ENCODE peak calls at places on chromosomes 6 and 20, in eight cellular contexts. V is activated CD4-positive, alpha-beta T cell treated with anti-CD3 and anti-CD28 coated beads, Interleukin-2, amount 50 U/mL, for 24 hours; M is hepatic stellate cell; D is mesothelial cell of epicardium; X is NCI-H510A; K is PC-9; B is posterior vena cava; N is NCI-H1105 treated with DMSO at 0.1 percent for 48 hours. P is an unnamed sample.

GRCh38 chr6:81382852-81383251 is 369.6 kb downstream of the TENT5A start:
- DNase-seq in V (no peak), M (no peak), D (no peak), X (no peak), K (no peak), B (no peak), N (no peak), P (no peak)

GRCh38 chr6:48570656-48571055 is 459.7 kb upstream of the PTCHD4 start:
- DNase-seq in V (no peak), M (no peak), D (no peak), X (no peak), K (no peak), B (no peak), N (no peak), P (no peak)

GRCh38 chr6:161242779-161243693 is 30.8 kb downstream of the AGPAT4 start:
- DNase-seq in V (no peak), M (no peak), D (no peak), X (no peak), K (no peak), B (no peak), N (no peak), P (peak)

GRCh38 chr6:33433001-33433559 is 13.2 kb downstream of the SYNGAP1 start:
- DNase-seq in V (no peak), M (no peak), D (no peak), X (no peak), K (no peak), B (no peak), N (no peak), P (no peak)

GRCh38 chr20:54172856-54173652 is 732 bp downstream of the CYP24A1 start:
- DNase-seq in V (no peak), M (no peak), D (peak), X (no peak), K (no peak), B (peak), N (peak), P (no peak)

GRCh38 chr6:53440331-53440730 is 91.6 kb upstream of the ELOVL5 start:
- DNase-seq in V (no peak), M (no peak), D (no peak), X (no peak), K (no peak), B (no peak), N (no peak), P (no peak)

GRCh38 chr6:34352305-34352937 is 40.0 kb downstream of the NUDT3 start:
- DNase-seq in V (no peak), M (no peak), D (no peak), X (no peak), K (no peak), B (no peak), N (no peak), P (no peak)

GRCh38 chr6:34056301-34056700 is 89.6 kb downstream of the GRM4 start:
- DNase-seq in V (no peak), M (peak), D (no peak), X (peak), K (peak), B (peak), N (no peak), P (peak)

GRCh38 chr20:32968833-32969241 is 35.4 kb downstream of the SUN5 start:
- DNase-seq in V (no peak), M (peak), D (peak), X (no peak), K (no peak), B (peak), N (no peak), P (peak)

GRCh38 chr20:57065646-57066045 is 200.8 kb downstream of the BMP7 start:
- DNase-seq in V (no peak), M (no peak), D (no peak), X (no peak), K (no peak), B (no peak), N (no peak), P (no peak)

GRCh38 chr6:33028220-33028849 is 18.9 kb upstream of the HLA-DOA start:
- DNase-seq in V (no peak), M (no peak), D (no peak), X (no peak), K (no peak), B (no peak), N (no peak), P (no peak)

GRCh38 chr20:41398408-41398807 is 31.8 kb upstream of the EMILIN3 start:
- DNase-seq in V (no peak), M (no peak), D (no peak), X (no peak), K (no peak), B (no peak), N (no peak), P (peak)

GRCh38 chr6:47853766-47854165 is 71.9 kb downstream of the OPN5 start:
- DNase-seq in V (no peak), M (no peak), D (no peak), X (no peak), K (no peak), B (no peak), N (no peak), P (no peak)

GRCh38 chr6:41451039-41451438 is 95.1 kb upstream of the FOXP4 start:
- DNase-seq in V (no peak), M (no peak), D (no peak), X (no peak), K (no peak), B (no peak), N (no peak), P (no peak)

GRCh38 chr6:140041571-140042332 is 667.3 kb upstream of the CITED2 start:
- DNase-seq in V (no peak), M (no peak), D (no peak), X (no peak), K (no peak), B (no peak), N (no peak), P (no peak)

GRCh38 chr20:43536041-43536816 is 22.6 kb upstream of the SGK2 start:
- DNase-seq in V (no peak), M (no peak), D (no peak), X (no peak), K (no peak), B (no peak), N (no peak), P (no peak)

GRCh38 chr20:31751126-31751525 is 12.0 kb downstream of the TPX2 start:
- DNase-seq in V (no peak), M (peak), D (no peak), X (no peak), K (no peak), B (no peak), N (no peak), P (no peak)

GRCh38 chr20:31956556-31957220 is 4.8 kb upstream of the PDRG1 start:
- DNase-seq in V (no peak), M (no peak), D (no peak), X (no peak), K (no peak), B (no peak), N (no peak), P (no peak)

GRCh38 chr20:36929290-36929689 is 22.2 kb downstream of the SAMHD1 start:
- DNase-seq in V (no peak), M (no peak), D (no peak), X (no peak), K (no peak), B (no peak), N (no peak), P (no peak)

GRCh38 chr6:33000053-33000452 is 9.3 kb downstream of the HLA-DOA start:
- DNase-seq in V (no peak), M (no peak), D (no peak), X (no peak), K (no peak), B (no peak), N (peak), P (no peak)

GRCh38 chr6:143348531-143348930 is 102.0 kb downstream of the ADAT2 start:
- DNase-seq in V (no peak), M (no peak), D (no peak), X (no peak), K (no peak), B (no peak), N (no peak), P (no peak)

GRCh38 chr6:1971612-1972011 is 273.8 kb downstream of the GMDS start:
- DNase-seq in V (no peak), M (no peak), D (no peak), X (no peak), K (no peak), B (no peak), N (no peak), P (no peak)

GRCh38 chr6:161233986-161234620 is 39.8 kb downstream of the AGPAT4 start:
- DNase-seq in V (no peak), M (peak), D (peak), X (no peak), K (no peak), B (peak), N (no peak), P (peak)